ENCODE peak calls at places on chromosomes 1 and 21, in seven cellular contexts. R, Y, M, V, F, B and J are unnamed samples.

GRCh38 chr1:155880251-155880650 is 20.9 kb downstream of the SYT11 start:
- DNase-seq in R (no peak), Y (no peak), M (no peak), V (no peak), F (no peak), B (no peak), J (no peak)

GRCh38 chr1:107648071-107648470 is 316.9 kb downstream of the VAV3 start:
- DNase-seq in R (no peak), Y (no peak), M (no peak), V (peak), F (no peak), B (peak), J (no peak)

GRCh38 chr1:14875781-14876564 is 277.5 kb downstream of the KAZN start:
- DNase-seq in R (no peak), Y (no peak), M (no peak), V (no peak), F (no peak), B (no peak), J (no peak)

GRCh38 chr1:108865316-108865910 is 8.5 kb upstream of the AKNAD1 start:
- DNase-seq in R (no peak), Y (no peak), M (peak), V (no peak), F (no peak), B (no peak), J (no peak)

GRCh38 chr1:165516469-165516868 is 27.3 kb upstream of the LRRC52 start:
- DNase-seq in R (no peak), Y (no peak), M (no peak), V (no peak), F (no peak), B (no peak), J (no peak)

GRCh38 chr1:151508721-151509292 is 2.4 kb upstream of the CGN start:
- DNase-seq in R (no peak), Y (no peak), M (no peak), V (no peak), F (no peak), B (no peak), J (no peak)

GRCh38 chr1:190170321-190170720 is 307.3 kb downstream of the BRINP3 start:
- DNase-seq in R (no peak), Y (no peak), M (no peak), V (peak), F (no peak), B (no peak), J (no peak)

GRCh38 chr1:219580019-219580676 is 32.8 kb downstream of the ZC3H11B start:
- DNase-seq in R (no peak), Y (no peak), M (no peak), V (no peak), F (no peak), B (no peak), J (no peak)

GRCh38 chr21:26954591-26955214 is 12.2 kb downstream of the ADAMTS5 start:
- DNase-seq in R (no peak), Y (peak), M (no peak), V (no peak), F (no peak), B (no peak), J (no peak)

GRCh38 chr1:31831397-31832378 is 15.9 kb upstream of the SPOCD1 start:
- DNase-seq in R (no peak), Y (no peak), M (no peak), V (no peak), F (no peak), B (peak), J (no peak)

GRCh38 chr1:181023265-181024057 is 791 bp upstream of the STX6 start:
- DNase-seq in R (no peak), Y (no peak), M (no peak), V (no peak), F (no peak), B (no peak), J (no peak)

GRCh38 chr1:231053493-231054162 is 13.6 kb upstream of the FAM89A start:
- DNase-seq in R (no peak), Y (no peak), M (peak), V (peak), F (peak), B (peak), J (no peak)

GRCh38 chr21:42654913-42655796 is 1.7 kb downstream of the PDE9A start:
- DNase-seq in R (no peak), Y (no peak), M (peak), V (no peak), F (no peak), B (no peak), J (no peak)

GRCh38 chr1:7898962-7899361 is 41.7 kb downstream of the TNFRSF9 start:
- DNase-seq in R (no peak), Y (no peak), M (no peak), V (no peak), F (no peak), B (no peak), J (no peak)

GRCh38 chr21:34733866-34734265 is 65.1 kb downstream of the CLIC6 start:
- DNase-seq in R (no peak), Y (no peak), M (no peak), V (no peak), F (no peak), B (no peak), J (no peak)

GRCh38 chr1:243957141-243957540 is 93.9 kb upstream of the ZBTB18 start:
- DNase-seq in R (no peak), Y (no peak), M (no peak), V (no peak), F (no peak), B (no peak), J (no peak)

GRCh38 chr1:237527761-237528160 is 363.0 kb downstream of the ZP4 start:
- DNase-seq in R (no peak), Y (no peak), M (no peak), V (peak), F (no peak), B (no peak), J (no peak)

GRCh38 chr1:30756206-30756544 is 1.4 kb downstream of the LAPTM5 start:
- DNase-seq in R (no peak), Y (no peak), M (no peak), V (no peak), F (no peak), B (no peak), J (no peak)

GRCh38 chr1:10429868-10430215 is 391 bp upstream of the CENPS start:
- DNase-seq in R (no peak), Y (no peak), M (peak), V (peak), F (no peak), B (peak), J (no peak)